ENCODE peak calls at places on chromosomes 3 and 15, in five cellular contexts. V, Q, E, L and D are unnamed samples.

GRCh38 chr3:158809642-158810041 is 7.8 kb downstream of the MFSD1 start:
- DNase-seq in V (no peak), Q (no peak), E (no peak), L (no peak), D (no peak)

GRCh38 chr15:90106522-90107117 is 4.4 kb upstream of the IDH2 start:
- DNase-seq in V (peak; percentile 95), Q (peak; percentile 42), E (peak; percentile 39), L (no peak), D (no peak)

GRCh38 chr3:125055165-125055912 is 458 bp downstream of the HEG1 start:
- DNase-seq in V (peak; percentile 27), Q (no peak), E (no peak), L (no peak), D (no peak)

GRCh38 chr3:83002869-83003445 is 1241.5 kb upstream of the GBE1 start:
- DNase-seq in V (no peak), Q (no peak), E (no peak), L (no peak), D (no peak)

GRCh38 chr3:67064105-67064504 is 66.0 kb downstream of the KBTBD8 start:
- DNase-seq in V (peak; percentile 5), Q (no peak), E (peak; percentile 11), L (no peak), D (no peak)

GRCh38 chr15:97410907-97411575 is 549.5 kb upstream of the ARRDC4 start:
- DNase-seq in V (no peak), Q (no peak), E (no peak), L (no peak), D (no peak)

GRCh38 chr3:150227839-150228238 is 180.3 kb upstream of the TSC22D2 start:
- DNase-seq in V (no peak), Q (peak; percentile 70), E (peak; percentile 72), L (no peak), D (no peak)

GRCh38 chr3:18872466-18872865 is 275.8 kb upstream of the KCNH8 start:
- DNase-seq in V (no peak), Q (no peak), E (no peak), L (no peak), D (no peak)

GRCh38 chr3:196341142-196341541 is 3.0 kb upstream of the TM4SF19 start:
- DNase-seq in V (peak; percentile 40), Q (peak; percentile 68), E (peak; percentile 87), L (peak; percentile 38), D (no peak)

GRCh38 chr15:80152180-80152895 is 461 bp upstream of the FAH start:
- DNase-seq in V (peak; percentile 98), Q (peak; percentile 95), E (peak; percentile 91), L (peak; percentile 71), D (peak; percentile 89)

GRCh38 chr3:135908225-135908624 is 57.3 kb upstream of the PPP2R3A start:
- DNase-seq in V (peak; percentile 85), Q (no peak), E (peak; percentile 55), L (no peak), D (no peak)

GRCh38 chr3:193777524-193777923 is 184.5 kb downstream of the OPA1 start:
- DNase-seq in V (no peak), Q (no peak), E (no peak), L (no peak), D (no peak)

GRCh38 chr3:181040030-181040429 is 50.5 kb upstream of the DNAJC19 start:
- DNase-seq in V (no peak), Q (no peak), E (no peak), L (no peak), D (no peak)

GRCh38 chr3:104474011-104474410 is 892.7 kb upstream of the ALCAM start:
- DNase-seq in V (no peak), Q (no peak), E (no peak), L (no peak), D (no peak)

GRCh38 chr3:150147776-150148175 is 177.1 kb upstream of the PFN2 start:
- DNase-seq in V (no peak), Q (peak; percentile 91), E (peak; percentile 86), L (no peak), D (no peak)

GRCh38 chr15:90489944-90490343 is 39.8 kb upstream of the CRTC3 start:
- DNase-seq in V (no peak), Q (no peak), E (no peak), L (no peak), D (no peak)

GRCh38 chr3:42492508-42493080 is 9.8 kb upstream of the VIPR1 start:
- DNase-seq in V (no peak), Q (no peak), E (no peak), L (no peak), D (no peak)

GRCh38 chr3:13200951-13201350 is 127.7 kb upstream of the IQSEC1 start:
- DNase-seq in V (no peak), Q (no peak), E (no peak), L (no peak), D (no peak)

GRCh38 chr3:46860381-46861292 is 2.6 kb downstream of the MYL3 start:
- DNase-seq in V (no peak), Q (no peak), E (no peak), L (no peak), D (no peak)

GRCh38 chr3:39277893-39278615 is 1.8 kb downstream of the CX3CR1 start:
- DNase-seq in V (no peak), Q (no peak), E (no peak), L (no peak), D (no peak)
- TF ChIP-seq CTCF in V (no peak), Q (no peak), E (no peak), L (no peak), D (no peak)

DNA sequence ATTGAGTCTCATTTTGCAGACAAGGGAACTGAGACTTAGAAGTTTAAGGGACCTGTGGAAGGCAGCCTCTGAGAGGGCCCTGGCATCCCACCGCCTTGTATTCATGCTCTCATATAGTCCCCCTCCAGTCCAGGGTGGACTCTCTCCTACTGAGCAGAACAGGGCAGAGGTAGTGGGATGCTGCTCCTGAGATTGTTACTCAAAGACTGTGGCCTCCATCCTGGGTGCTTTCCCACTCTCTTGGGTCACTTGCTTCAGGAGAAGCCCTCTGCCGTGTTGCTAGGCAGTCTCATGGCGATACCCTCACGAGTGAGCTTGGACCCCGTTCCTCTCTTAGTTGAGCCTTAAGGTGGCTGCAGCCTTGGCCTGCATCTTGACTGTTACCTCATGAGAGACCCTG is 22.2 kb upstream of the ADCY5 start:
- DNase-seq in V (no peak), Q (no peak), E (no peak), L (no peak), D (no peak)
- TF ChIP-seq CTCF in V (no peak), Q (no peak), E (no peak), L (no peak), D (no peak)

GRCh38 chr3:119524931-119525662 is 26.8 kb downstream of the TIMMDC1 start:
- DNase-seq in V (no peak), Q (peak; percentile 16), E (peak; percentile 34), L (no peak), D (no peak)
- TF ChIP-seq CTCF in V (no peak), Q (peak; percentile 43), E (peak; percentile 51), L (peak; percentile 49), D (no peak)

GRCh38 chr15:99425666-99426301 is 140.0 kb upstream of the MEF2A start:
- DNase-seq in V (no peak), Q (no peak), E (no peak), L (no peak), D (peak; percentile 17)
- TF ChIP-seq CTCF in V (no peak), Q (no peak), E (peak; percentile 10), L (peak; percentile 4), D (no peak)